ENCODE peak calls at places on chromosomes 11 and 22, in ten cellular contexts. L, D, W, E, B, N, U, G, Y and H are unnamed samples.

GRCh38 chr22:45064313-45065268 is 54.8 kb upstream of the PHF21B start:
- DNase-seq in Y (no peak), B (peak), G (no peak), E (no peak), U (peak), N (no peak), D (no peak), L (peak), W (peak), H (no peak)

GRCh38 chr11:75792997-75793800 is 21.8 kb upstream of the UVRAG start:
- DNase-seq in L (no peak), B (no peak), U (no peak), Y (no peak), D (no peak), N (no peak), W (no peak), E (no peak), G (no peak), H (no peak)

GRCh38 chr11:58968251-58968711 is 29.0 kb downstream of the GLYATL1 start:
- DNase-seq in D (no peak), N (no peak), L (no peak), E (no peak), B (no peak), G (no peak), U (no peak), W (peak), Y (no peak), H (no peak)

GRCh38 chr11:76443254-76443935 is 1.4 kb upstream of the EMSY start:
- DNase-seq in W (peak), G (no peak), N (no peak), B (no peak), Y (no peak), L (no peak), E (no peak), U (peak), D (no peak), H (no peak)

GRCh38 chr11:16785520-16786128 is 47.2 kb downstream of the C11orf58 start:
- DNase-seq in W (peak), D (peak), E (peak), G (peak), L (peak), Y (no peak), B (peak), N (peak), U (peak), H (peak)

GRCh38 chr11:100793525-100793924 is 106.4 kb downstream of the ARHGAP42 start:
- DNase-seq in E (no peak), Y (no peak), D (no peak), L (no peak), U (no peak), B (no peak), G (no peak), N (no peak), W (no peak), H (no peak)

GRCh38 chr11:62708423-62709261 is 1.2 kb downstream of the GNG3 start:
- DNase-seq in U (no peak), D (no peak), Y (no peak), E (no peak), G (no peak), N (no peak), B (peak), W (no peak), L (peak), H (peak)

GRCh38 chr11:99865951-99866350 is 821.1 kb upstream of the ARHGAP42 start:
- DNase-seq in U (no peak), L (no peak), G (no peak), W (no peak), Y (no peak), N (no peak), E (no peak), B (no peak), D (no peak), H (no peak)

GRCh38 chr11:120219157-120219934 is 8.5 kb downstream of the OAF start:
- DNase-seq in B (no peak), E (no peak), U (no peak), G (no peak), Y (no peak), L (no peak), D (no peak), N (no peak), W (peak), H (no peak)

GRCh38 chr11:97009613-97010012 is 619.8 kb downstream of the JRKL start:
- DNase-seq in W (no peak), B (no peak), E (no peak), D (no peak), N (no peak), G (no peak), Y (no peak), L (no peak), U (no peak), H (no peak)

GRCh38 chr11:35525501-35526175 is at the start of gene PAMR1:
- DNase-seq in D (no peak), U (peak), B (no peak), Y (no peak), G (peak), E (no peak), L (no peak), W (no peak), N (no peak), H (peak)

GRCh38 chr11:72573380-72573949 is 100.8 kb downstream of the PDE2A start:
- DNase-seq in G (peak), U (peak), N (peak), W (peak), B (peak), D (no peak), Y (no peak), E (no peak), L (no peak), H (no peak)

GRCh38 chr11:33040862-33041453 is 1.6 kb downstream of the TCP11L1 start:
- DNase-seq in U (no peak), E (no peak), L (no peak), B (no peak), N (no peak), D (no peak), W (no peak), Y (no peak), G (no peak), H (no peak)

GRCh38 chr11:65899356-65900124 is 648 bp downstream of the FOSL1 start:
- DNase-seq in L (peak), D (no peak), Y (no peak), N (peak), E (no peak), B (peak), U (peak), G (peak), W (peak), H (no peak)

GRCh38 chr11:62208785-62209144 is 292 bp downstream of the SCGB2A1 start:
- DNase-seq in Y (no peak), L (no peak), N (no peak), E (no peak), D (no peak), B (no peak), G (no peak), U (no peak), W (no peak), H (peak)

GRCh38 chr11:75013051-75013450 is 24.3 kb downstream of the NEU3 start:
- DNase-seq in Y (no peak), U (no peak), G (no peak), D (no peak), L (no peak), N (no peak), B (no peak), W (peak), E (no peak), H (no peak)

GRCh38 chr11:548700-549603 is 11.6 kb downstream of the LMNTD2 start:
- DNase-seq in N (no peak), E (no peak), W (no peak), L (no peak), U (no peak), B (no peak), D (no peak), Y (peak), G (no peak), H (no peak)

GRCh38 chr11:133947298-133947905 is 9.4 kb downstream of the IGSF9B start:
- DNase-seq in W (peak), D (no peak), L (no peak), Y (peak), U (peak), N (no peak), B (peak), E (peak), G (peak), H (peak)

GRCh38 chr11:102469196-102469821 is 16.7 kb upstream of the TMEM123 start:
- DNase-seq in N (no peak), Y (no peak), L (no peak), D (no peak), W (no peak), E (no peak), B (no peak), U (peak), G (no peak), H (no peak)

GRCh38 chr11:35590412-35590811 is 27.8 kb upstream of the FJX1 start:
- DNase-seq in W (peak), G (no peak), N (no peak), L (no peak), Y (no peak), E (no peak), D (no peak), B (no peak), U (no peak), H (no peak)

GRCh38 chr11:69317401-69318092 is 23.6 kb downstream of the MYEOV start:
- DNase-seq in L (no peak), W (peak), N (no peak), Y (no peak), D (no peak), G (no peak), U (peak), B (no peak), E (no peak), H (no peak)

GRCh38 chr11:26028294-26028954 is 303.5 kb upstream of the ANO3 start:
- DNase-seq in B (no peak), U (peak), Y (no peak), D (no peak), N (no peak), L (no peak), W (peak), G (no peak), E (no peak), H (no peak)

GRCh38 chr11:15956302-15956701 is 400.0 kb downstream of the SOX6 start:
- DNase-seq in N (no peak), B (no peak), U (no peak), Y (no peak), L (no peak), W (no peak), E (no peak), G (no peak), D (no peak), H (no peak)

GRCh38 chr11:26106713-26107112 is 225.2 kb upstream of the ANO3 start:
- DNase-seq in Y (no peak), N (no peak), L (no peak), U (no peak), B (no peak), G (no peak), D (no peak), W (no peak), E (no peak), H (no peak)

GRCh38 chr11:19956228-19956627 is 204.0 kb downstream of the DBX1 start:
- DNase-seq in G (no peak), W (no peak), B (no peak), L (no peak), D (no peak), N (no peak), U (peak), Y (no peak), E (no peak), H (no peak)

GRCh38 chr11:34997872-34998548 is 81.6 kb downstream of the PDHX start:
- DNase-seq in U (peak), G (no peak), B (no peak), N (no peak), Y (no peak), L (no peak), E (no peak), W (peak), D (peak), H (no peak)

GRCh38 chr11:69447786-69448185 is 33.7 kb upstream of the LINC01488 start:
- DNase-seq in G (no peak), W (peak), L (no peak), N (no peak), B (no peak), U (no peak), E (no peak), D (no peak), Y (no peak), H (peak)

GRCh38 chr11:93614111-93614784 is 47.2 kb upstream of the CEP295 start:
- DNase-seq in G (peak), E (no peak), W (peak), N (no peak), D (no peak), U (no peak), Y (no peak), L (no peak), B (no peak), H (no peak)

GRCh38 chr11:132944557-132944920 is 587.8 kb downstream of the OPCML start:
- DNase-seq in E (no peak), G (no peak), D (no peak), N (no peak), L (no peak), W (no peak), B (no peak), U (no peak), Y (no peak), H (no peak)

GRCh38 chr22:22185217-22185616 is 59.4 kb upstream of the VPREB1 start:
- DNase-seq in B (no peak), L (no peak), U (no peak), D (no peak), W (no peak), Y (no peak), N (no peak), E (no peak), G (no peak), H (no peak)

GRCh38 chr11:71355266-71355665 is 92.9 kb downstream of the DHCR7 start:
- DNase-seq in D (no peak), U (no peak), N (no peak), B (no peak), Y (no peak), L (no peak), G (no peak), E (no peak), W (no peak), H (no peak)

GRCh38 chr11:119584193-119585037 is 144.6 kb downstream of the NECTIN1 start:
- DNase-seq in N (peak), L (no peak), B (no peak), Y (no peak), D (peak), E (peak), U (peak), W (peak), G (peak), H (peak)

GRCh38 chr11:63553759-63554158 is 9.4 kb downstream of the PLAAT2 start:
- DNase-seq in U (no peak), N (peak), L (no peak), E (no peak), D (no peak), G (peak), B (peak), Y (no peak), W (peak), H (no peak)

GRCh38 chr11:62832346-62833234 is at the start of gene TEX54:
- DNase-seq in Y (no peak), G (no peak), U (no peak), N (peak), E (no peak), D (no peak), L (no peak), B (peak), W (no peak), H (no peak)

GRCh38 chr11:124643605-124644425 is 21.2 kb downstream of the TBRG1 start:
- DNase-seq in W (peak), G (no peak), E (no peak), N (no peak), L (no peak), U (peak), Y (no peak), D (no peak), B (no peak), H (no peak)